ENCODE peak calls at places on chromosomes 3 and 15, in five cellular contexts. C is iPS-NIHi11, Q is progenitor cell of endocrine pancreas, F is lung microvascular endothelial cell, G is left ventricle myocardium inferior. A is an unnamed sample.

GRCh38 chr3:180804871-180805430 is 107.5 kb upstream of the FXR1 start:
- DNase-seq in C (peak), Q (no peak), F (peak), G (no peak), A (peak)

GRCh38 chr15:97301166-97301565 is 659.3 kb upstream of the ARRDC4 start:
- DNase-seq in C (no peak), Q (no peak), F (no peak), G (no peak), A (no peak)

GRCh38 chr15:94395626-94396025 is 164.3 kb downstream of the MCTP2 start:
- DNase-seq in C (no peak), Q (no peak), F (peak), G (no peak), A (no peak)

GRCh38 chr3:72036899-72037298 is 252.0 kb upstream of the PROK2 start:
- DNase-seq in C (no peak), Q (no peak), F (no peak), G (no peak), A (no peak)

GRCh38 chr15:47484119-47484518 is 233.2 kb upstream of the SEMA6D start:
- DNase-seq in C (no peak), Q (no peak), F (peak), G (no peak), A (no peak)

GRCh38 chr15:49045691-49046112 is 544 bp downstream of the SECISBP2L start:
- DNase-seq in C (peak), Q (no peak), F (peak), G (no peak), A (peak)

GRCh38 chr15:94247789-94248638 is 16.7 kb downstream of the MCTP2 start:
- DNase-seq in C (no peak), Q (no peak), F (no peak), G (no peak), A (no peak)

GRCh38 chr15:101150723-101151040 is 101.2 kb downstream of the CHSY1 start:
- DNase-seq in C (no peak), Q (no peak), F (no peak), G (no peak), A (no peak)

GRCh38 chr15:66673410-66674322 is 28.4 kb upstream of the SMAD6 start:
- DNase-seq in C (peak), Q (no peak), F (no peak), G (peak), A (no peak)

A was measured in head of caudate nucleus.